ENCODE peak calls at places on chromosomes 2 and 18, in seven cellular contexts. One of them, this sample, is unnamed.

GRCh38 chr2:9300829-9301453 is 94.3 kb downstream of the ASAP2 start:
- DNase-seq in frontal cortex: no peak
- DNase-seq in CD8-positive, alpha-beta memory T cell: no peak
- DNase-seq in stomach: no peak
- DNase-seq in NCI-H1105: no peak
- DNase-seq in activated T-helper 1 cell treated with Interleukin-2 at 50 U/mL for 16 hours: no peak
- DNase-seq in nucleus accumbens: no peak
- DNase-seq in this sample: no peak

GRCh38 chr18:24763765-24764548 is 303.5 kb downstream of the HRH4 start:
- DNase-seq in nucleus accumbens: no peak
- DNase-seq in stomach: no peak
- DNase-seq in activated T-helper 1 cell treated with Interleukin-2 at 50 U/mL for 16 hours: no peak
- DNase-seq in frontal cortex: no peak
- DNase-seq in NCI-H1105: no peak
- DNase-seq in CD8-positive, alpha-beta memory T cell: no peak
- DNase-seq in this sample: peak

GRCh38 chr2:212344131-212344530 is 194.5 kb downstream of the ERBB4 start:
- DNase-seq in nucleus accumbens: no peak
- DNase-seq in NCI-H1105: no peak
- DNase-seq in frontal cortex: no peak
- DNase-seq in CD8-positive, alpha-beta memory T cell: no peak
- DNase-seq in activated T-helper 1 cell treated with Interleukin-2 at 50 U/mL for 16 hours: no peak
- DNase-seq in stomach: no peak
- DNase-seq in this sample: no peak

GRCh38 chr2:154375625-154376020 is 322.9 kb upstream of the KCNJ3 start:
- DNase-seq in nucleus accumbens: peak
- DNase-seq in frontal cortex: peak
- DNase-seq in stomach: no peak
- DNase-seq in NCI-H1105: peak
- DNase-seq in activated T-helper 1 cell treated with Interleukin-2 at 50 U/mL for 16 hours: no peak
- DNase-seq in CD8-positive, alpha-beta memory T cell: no peak
- DNase-seq in this sample: no peak

GRCh38 chr2:19574788-19575260 is 216.4 kb upstream of the OSR1 start:
- DNase-seq in NCI-H1105: no peak
- DNase-seq in CD8-positive, alpha-beta memory T cell: no peak
- DNase-seq in frontal cortex: no peak
- DNase-seq in stomach: no peak
- DNase-seq in activated T-helper 1 cell treated with Interleukin-2 at 50 U/mL for 16 hours: no peak
- DNase-seq in nucleus accumbens: no peak
- DNase-seq in this sample: no peak

GRCh38 chr2:106638043-106638442 is 150.9 kb downstream of the CD8B2 start:
- DNase-seq in stomach: no peak
- DNase-seq in nucleus accumbens: no peak
- DNase-seq in CD8-positive, alpha-beta memory T cell: no peak
- DNase-seq in NCI-H1105: peak
- DNase-seq in activated T-helper 1 cell treated with Interleukin-2 at 50 U/mL for 16 hours: no peak
- DNase-seq in frontal cortex: peak
- DNase-seq in this sample: no peak

GRCh38 chr2:75522543-75523312 is 38.0 kb downstream of the EVA1A start:
- DNase-seq in frontal cortex: no peak
- DNase-seq in CD8-positive, alpha-beta memory T cell: no peak
- DNase-seq in NCI-H1105: no peak
- DNase-seq in stomach: no peak
- DNase-seq in nucleus accumbens: no peak
- DNase-seq in activated T-helper 1 cell treated with Interleukin-2 at 50 U/mL for 16 hours: no peak
- DNase-seq in this sample: no peak

GRCh38 chr18:37698508-37699035 is 133.0 kb upstream of the CELF4 start:
- DNase-seq in nucleus accumbens: no peak
- DNase-seq in activated T-helper 1 cell treated with Interleukin-2 at 50 U/mL for 16 hours: no peak
- DNase-seq in frontal cortex: no peak
- DNase-seq in CD8-positive, alpha-beta memory T cell: no peak
- DNase-seq in NCI-H1105: no peak
- DNase-seq in stomach: no peak
- DNase-seq in this sample: no peak

GRCh38 chr2:217366246-217366645 is 506.4 kb upstream of the TNP1 start:
- DNase-seq in NCI-H1105: no peak
- DNase-seq in stomach: no peak
- DNase-seq in nucleus accumbens: no peak
- DNase-seq in activated T-helper 1 cell treated with Interleukin-2 at 50 U/mL for 16 hours: no peak
- DNase-seq in frontal cortex: no peak
- DNase-seq in CD8-positive, alpha-beta memory T cell: no peak
- DNase-seq in this sample: no peak

GRCh38 chr2:70087703-70088507 is 628 bp downstream of the PCBP1 start:
- DNase-seq in activated T-helper 1 cell treated with Interleukin-2 at 50 U/mL for 16 hours: peak
- DNase-seq in frontal cortex: peak
- DNase-seq in NCI-H1105: peak
- DNase-seq in CD8-positive, alpha-beta memory T cell: peak
- DNase-seq in stomach: peak
- DNase-seq in nucleus accumbens: peak
- DNase-seq in this sample: peak

GRCh38 chr2:216603884-216604245 is 29.4 kb upstream of the IGFBP2 start:
- DNase-seq in stomach: no peak
- DNase-seq in NCI-H1105: no peak
- DNase-seq in nucleus accumbens: no peak
- DNase-seq in CD8-positive, alpha-beta memory T cell: no peak
- DNase-seq in activated T-helper 1 cell treated with Interleukin-2 at 50 U/mL for 16 hours: no peak
- DNase-seq in frontal cortex: no peak
- DNase-seq in this sample: no peak

GRCh38 chr2:156918410-156918809 is 339.1 kb upstream of the GALNT5 start:
- DNase-seq in frontal cortex: no peak
- DNase-seq in activated T-helper 1 cell treated with Interleukin-2 at 50 U/mL for 16 hours: no peak
- DNase-seq in NCI-H1105: no peak
- DNase-seq in stomach: no peak
- DNase-seq in CD8-positive, alpha-beta memory T cell: no peak
- DNase-seq in nucleus accumbens: no peak
- DNase-seq in this sample: no peak

GRCh38 chr2:17658251-17658843 is 95.3 kb downstream of the SMC6 start:
- DNase-seq in stomach: no peak
- DNase-seq in nucleus accumbens: no peak
- DNase-seq in frontal cortex: no peak
- DNase-seq in CD8-positive, alpha-beta memory T cell: no peak
- DNase-seq in NCI-H1105: no peak
- DNase-seq in activated T-helper 1 cell treated with Interleukin-2 at 50 U/mL for 16 hours: no peak
- DNase-seq in this sample: no peak

GRCh38 chr2:150474326-150475074 is 13.0 kb downstream of the RND3 start:
- DNase-seq in NCI-H1105: no peak
- DNase-seq in activated T-helper 1 cell treated with Interleukin-2 at 50 U/mL for 16 hours: no peak
- DNase-seq in nucleus accumbens: no peak
- DNase-seq in frontal cortex: no peak
- DNase-seq in stomach: no peak
- DNase-seq in CD8-positive, alpha-beta memory T cell: no peak
- DNase-seq in this sample: no peak

GRCh38 chr2:2938481-2938880 is 439.1 kb downstream of the EIPR1 start:
- DNase-seq in nucleus accumbens: peak
- DNase-seq in NCI-H1105: no peak
- DNase-seq in stomach: no peak
- DNase-seq in activated T-helper 1 cell treated with Interleukin-2 at 50 U/mL for 16 hours: no peak
- DNase-seq in CD8-positive, alpha-beta memory T cell: no peak
- DNase-seq in frontal cortex: peak
- DNase-seq in this sample: no peak

GRCh38 chr18:48709371-48709770 is 170.5 kb downstream of the CTIF start:
- DNase-seq in CD8-positive, alpha-beta memory T cell: no peak
- DNase-seq in nucleus accumbens: no peak
- DNase-seq in stomach: no peak
- DNase-seq in frontal cortex: no peak
- DNase-seq in NCI-H1105: no peak
- DNase-seq in activated T-helper 1 cell treated with Interleukin-2 at 50 U/mL for 16 hours: no peak
- DNase-seq in this sample: no peak

GRCh38 chr2:214096200-214096599 is 314.7 kb upstream of the VWC2L start:
- DNase-seq in activated T-helper 1 cell treated with Interleukin-2 at 50 U/mL for 16 hours: no peak
- DNase-seq in nucleus accumbens: no peak
- DNase-seq in NCI-H1105: no peak
- DNase-seq in stomach: no peak
- DNase-seq in CD8-positive, alpha-beta memory T cell: no peak
- DNase-seq in frontal cortex: no peak
- DNase-seq in this sample: no peak

GRCh38 chr2:237680702-237681478 is 53.5 kb downstream of the LRRFIP1 start:
- DNase-seq in nucleus accumbens: no peak
- DNase-seq in stomach: no peak
- DNase-seq in frontal cortex: no peak
- DNase-seq in NCI-H1105: no peak
- DNase-seq in CD8-positive, alpha-beta memory T cell: no peak
- DNase-seq in activated T-helper 1 cell treated with Interleukin-2 at 50 U/mL for 16 hours: no peak
- DNase-seq in this sample: no peak

GRCh38 chr2:121285077-121285449 is at the start of gene TFCP2L1:
- DNase-seq in activated T-helper 1 cell treated with Interleukin-2 at 50 U/mL for 16 hours: no peak
- DNase-seq in frontal cortex: peak
- DNase-seq in nucleus accumbens: no peak
- DNase-seq in stomach: peak
- DNase-seq in NCI-H1105: peak
- DNase-seq in CD8-positive, alpha-beta memory T cell: no peak
- DNase-seq in this sample: no peak

GRCh38 chr18:58580623-58581022 is 48.3 kb downstream of the ALPK2 start:
- DNase-seq in nucleus accumbens: no peak
- DNase-seq in activated T-helper 1 cell treated with Interleukin-2 at 50 U/mL for 16 hours: no peak
- DNase-seq in frontal cortex: no peak
- DNase-seq in stomach: no peak
- DNase-seq in NCI-H1105: no peak
- DNase-seq in CD8-positive, alpha-beta memory T cell: no peak
- DNase-seq in this sample: no peak

GRCh38 chr2:63903003-63903402 is 61.3 kb downstream of the UGP2 start:
- DNase-seq in activated T-helper 1 cell treated with Interleukin-2 at 50 U/mL for 16 hours: no peak
- DNase-seq in nucleus accumbens: no peak
- DNase-seq in NCI-H1105: no peak
- DNase-seq in stomach: no peak
- DNase-seq in frontal cortex: no peak
- DNase-seq in CD8-positive, alpha-beta memory T cell: no peak
- DNase-seq in this sample: no peak

GRCh38 chr2:43737097-43737854 is 36.6 kb upstream of the DYNC2LI1 start:
- DNase-seq in stomach: no peak
- DNase-seq in CD8-positive, alpha-beta memory T cell: no peak
- DNase-seq in frontal cortex: no peak
- DNase-seq in nucleus accumbens: no peak
- DNase-seq in activated T-helper 1 cell treated with Interleukin-2 at 50 U/mL for 16 hours: no peak
- DNase-seq in NCI-H1105: no peak
- DNase-seq in this sample: no peak

GRCh38 chr2:67510745-67511144 is 113.6 kb downstream of the ETAA1 start:
- DNase-seq in activated T-helper 1 cell treated with Interleukin-2 at 50 U/mL for 16 hours: no peak
- DNase-seq in frontal cortex: no peak
- DNase-seq in NCI-H1105: no peak
- DNase-seq in stomach: no peak
- DNase-seq in nucleus accumbens: no peak
- DNase-seq in CD8-positive, alpha-beta memory T cell: no peak
- DNase-seq in this sample: no peak

GRCh38 chr18:54947115-54947514 is 12.1 kb downstream of the CCDC68 start:
- DNase-seq in activated T-helper 1 cell treated with Interleukin-2 at 50 U/mL for 16 hours: no peak
- DNase-seq in CD8-positive, alpha-beta memory T cell: no peak
- DNase-seq in nucleus accumbens: no peak
- DNase-seq in stomach: peak
- DNase-seq in NCI-H1105: no peak
- DNase-seq in frontal cortex: no peak
- DNase-seq in this sample: no peak

GRCh38 chr2:170148161-170148560 is 29.8 kb upstream of the MYO3B start:
- DNase-seq in NCI-H1105: no peak
- DNase-seq in activated T-helper 1 cell treated with Interleukin-2 at 50 U/mL for 16 hours: no peak
- DNase-seq in frontal cortex: no peak
- DNase-seq in nucleus accumbens: no peak
- DNase-seq in stomach: no peak
- DNase-seq in CD8-positive, alpha-beta memory T cell: no peak
- DNase-seq in this sample: no peak

GRCh38 chr2:98479959-98480524 is 35.4 kb downstream of the INPP4A start:
- DNase-seq in CD8-positive, alpha-beta memory T cell: no peak
- DNase-seq in nucleus accumbens: peak
- DNase-seq in NCI-H1105: peak
- DNase-seq in stomach: peak
- DNase-seq in activated T-helper 1 cell treated with Interleukin-2 at 50 U/mL for 16 hours: no peak
- DNase-seq in frontal cortex: no peak
- DNase-seq in this sample: peak

GRCh38 chr18:36194719-36195315 is 7.5 kb downstream of the MOCOS start:
- DNase-seq in frontal cortex: no peak
- DNase-seq in stomach: no peak
- DNase-seq in activated T-helper 1 cell treated with Interleukin-2 at 50 U/mL for 16 hours: no peak
- DNase-seq in CD8-positive, alpha-beta memory T cell: no peak
- DNase-seq in NCI-H1105: no peak
- DNase-seq in nucleus accumbens: no peak
- DNase-seq in this sample: no peak

GRCh38 chr18:50051288-50051687 is 143.7 kb downstream of the MYO5B start:
- DNase-seq in NCI-H1105: no peak
- DNase-seq in activated T-helper 1 cell treated with Interleukin-2 at 50 U/mL for 16 hours: no peak
- DNase-seq in nucleus accumbens: no peak
- DNase-seq in stomach: no peak
- DNase-seq in frontal cortex: no peak
- DNase-seq in CD8-positive, alpha-beta memory T cell: no peak
- DNase-seq in this sample: no peak

GRCh38 chr2:32788106-32788505 is 158.6 kb upstream of the LTBP1 start:
- DNase-seq in frontal cortex: no peak
- DNase-seq in nucleus accumbens: no peak
- DNase-seq in NCI-H1105: no peak
- DNase-seq in activated T-helper 1 cell treated with Interleukin-2 at 50 U/mL for 16 hours: no peak
- DNase-seq in stomach: no peak
- DNase-seq in CD8-positive, alpha-beta memory T cell: no peak
- DNase-seq in this sample: no peak

GRCh38 chr2:237892478-237892877 is 33.1 kb downstream of the RAMP1 start:
- DNase-seq in frontal cortex: no peak
- DNase-seq in CD8-positive, alpha-beta memory T cell: no peak
- DNase-seq in activated T-helper 1 cell treated with Interleukin-2 at 50 U/mL for 16 hours: no peak
- DNase-seq in nucleus accumbens: no peak
- DNase-seq in stomach: no peak
- DNase-seq in NCI-H1105: no peak
- DNase-seq in this sample: no peak

GRCh38 chr2:61853086-61853847 is 593 bp downstream of the FAM161A start:
- DNase-seq in activated T-helper 1 cell treated with Interleukin-2 at 50 U/mL for 16 hours: no peak
- DNase-seq in stomach: peak
- DNase-seq in frontal cortex: peak
- DNase-seq in nucleus accumbens: no peak
- DNase-seq in CD8-positive, alpha-beta memory T cell: no peak
- DNase-seq in NCI-H1105: peak
- DNase-seq in this sample: peak

GRCh38 chr18:3246636-3247242 is 862 bp upstream of the MYL12A start:
- DNase-seq in CD8-positive, alpha-beta memory T cell: peak
- DNase-seq in NCI-H1105: no peak
- DNase-seq in stomach: no peak
- DNase-seq in frontal cortex: no peak
- DNase-seq in activated T-helper 1 cell treated with Interleukin-2 at 50 U/mL for 16 hours: no peak
- DNase-seq in nucleus accumbens: peak
- DNase-seq in this sample: peak

GRCh38 chr2:26469092-26469710 is 8.7 kb downstream of the OTOF start:
- DNase-seq in NCI-H1105: no peak
- DNase-seq in activated T-helper 1 cell treated with Interleukin-2 at 50 U/mL for 16 hours: no peak
- DNase-seq in CD8-positive, alpha-beta memory T cell: no peak
- DNase-seq in frontal cortex: no peak
- DNase-seq in stomach: peak
- DNase-seq in nucleus accumbens: no peak
- DNase-seq in this sample: no peak

GRCh38 chr18:2895391-2895790 is 48.6 kb downstream of the EMILIN2 start:
- DNase-seq in stomach: no peak
- DNase-seq in NCI-H1105: no peak
- DNase-seq in nucleus accumbens: no peak
- DNase-seq in frontal cortex: no peak
- DNase-seq in CD8-positive, alpha-beta memory T cell: no peak
- DNase-seq in activated T-helper 1 cell treated with Interleukin-2 at 50 U/mL for 16 hours: no peak
- DNase-seq in this sample: no peak

This sample was measured in ovary.